ENCODE peak calls at places on chromosomes 16 and 17, in nine cellular contexts. B, W, I, H, Z, J, N, K and M are unnamed samples. For H3K4me1, the result is how much of the 10 kb centered on the place peaks cover.

GRCh38 chr17:27532269-27533067 is 76.2 kb downstream of the KSR1 start:
- DNase-seq in B (no peak), W (peak), I (no peak), H (peak), Z (no peak), J (no peak), N (no peak), K (no peak), M (peak)

GRCh38 chr17:70588003-70588402 is 418.7 kb downstream of the KCNJ2 start:
- DNase-seq in B (no peak), W (no peak), I (no peak), H (no peak), Z (no peak), J (no peak), N (no peak), K (no peak), M (no peak)

GRCh38 chr16:13176711-13177110 is 275.3 kb downstream of the SHISA9 start:
- DNase-seq in B (no peak), W (no peak), I (no peak), H (no peak), Z (no peak), J (no peak), N (no peak), K (no peak), M (no peak)

GRCh38 chr17:32757963-32758362 is 119.0 kb downstream of the MYO1D start:
- DNase-seq in B (no peak), W (no peak), I (no peak), H (no peak), Z (no peak), J (no peak), N (no peak), K (no peak), M (no peak)

GRCh38 chr17:67055041-67055443 is 10.7 kb downstream of the CACNG1 start:
- DNase-seq in B (no peak), W (no peak), I (no peak), H (no peak), Z (no peak), J (no peak), N (no peak), K (no peak), M (no peak)

GRCh38 chr17:1460233-1460632 is 4.2 kb upstream of the CRK start:
- DNase-seq in B (peak), W (peak), I (peak), H (peak), Z (no peak), J (peak), N (peak), K (no peak), M (peak)

GRCh38 chr17:18959071-18959844 is 7.3 kb downstream of the SLC5A10 start:
- DNase-seq in B (no peak), W (no peak), I (no peak), H (no peak), Z (peak), J (no peak), N (peak), K (no peak), M (no peak)

GRCh38 chr17:63434951-63435571 is 11.0 kb downstream of the CYB561 start:
- DNase-seq in B (no peak), W (peak), I (peak), H (peak), Z (peak), J (peak), N (peak), K (peak), M (peak)

GRCh38 chr17:27905524-27906237 is 12.5 kb upstream of the LYRM9 start:
- DNase-seq in B (no peak), W (no peak), I (no peak), H (no peak), Z (no peak), J (no peak), N (no peak), K (no peak), M (no peak)

GRCh38 chr17:64774888-64775600 is 112.9 kb upstream of the SMURF2 start:
- DNase-seq in B (peak), W (no peak), I (no peak), H (no peak), Z (no peak), J (no peak), N (no peak), K (no peak), M (no peak)

GRCh38 chr16:87330646-87331045 is 13.5 kb upstream of the C16orf95 start:
- DNase-seq in B (no peak), W (no peak), I (no peak), H (no peak), Z (no peak), J (no peak), N (no peak), K (no peak), M (no peak)

GRCh38 chr17:50659220-50659619 is 24.5 kb downstream of the ABCC3 start:
- DNase-seq in B (no peak), W (peak), I (no peak), H (no peak), Z (peak), J (no peak), N (no peak), K (no peak), M (peak)

GRCh38 chr17:61806941-61807340 is 56.4 kb downstream of the BRIP1 start:
- DNase-seq in B (no peak), W (no peak), I (no peak), H (no peak), Z (no peak), J (no peak), N (no peak), K (no peak), M (no peak)

GRCh38 chr16:54366005-54366634 is 79.5 kb upstream of the IRX3 start:
- DNase-seq in B (no peak), W (no peak), I (no peak), H (no peak), Z (no peak), J (no peak), N (no peak), K (no peak), M (no peak)

GRCh38 chr16:1981972-1982574 is 804 bp upstream of the NOXO1 start:
- DNase-seq in B (no peak), W (no peak), I (no peak), H (no peak), Z (no peak), J (no peak), N (no peak), K (no peak), M (no peak)

GRCh38 chr16:1984347-1985225 is 593 bp downstream of the GFER start:
- DNase-seq in B (no peak), W (no peak), I (no peak), H (peak), Z (peak), J (no peak), N (peak), K (no peak), M (peak)

GRCh38 chr16:1985466-1986150 is 1.6 kb downstream of the GFER start:
- DNase-seq in B (no peak), W (no peak), I (no peak), H (no peak), Z (no peak), J (no peak), N (peak), K (no peak), M (no peak)

GRCh38 chr16:1983053-1983543 is 895 bp upstream of the GFER start:
- DNase-seq in B (no peak), W (no peak), I (no peak), H (no peak), Z (no peak), J (no peak), N (no peak), K (no peak), M (peak)

DNA sequence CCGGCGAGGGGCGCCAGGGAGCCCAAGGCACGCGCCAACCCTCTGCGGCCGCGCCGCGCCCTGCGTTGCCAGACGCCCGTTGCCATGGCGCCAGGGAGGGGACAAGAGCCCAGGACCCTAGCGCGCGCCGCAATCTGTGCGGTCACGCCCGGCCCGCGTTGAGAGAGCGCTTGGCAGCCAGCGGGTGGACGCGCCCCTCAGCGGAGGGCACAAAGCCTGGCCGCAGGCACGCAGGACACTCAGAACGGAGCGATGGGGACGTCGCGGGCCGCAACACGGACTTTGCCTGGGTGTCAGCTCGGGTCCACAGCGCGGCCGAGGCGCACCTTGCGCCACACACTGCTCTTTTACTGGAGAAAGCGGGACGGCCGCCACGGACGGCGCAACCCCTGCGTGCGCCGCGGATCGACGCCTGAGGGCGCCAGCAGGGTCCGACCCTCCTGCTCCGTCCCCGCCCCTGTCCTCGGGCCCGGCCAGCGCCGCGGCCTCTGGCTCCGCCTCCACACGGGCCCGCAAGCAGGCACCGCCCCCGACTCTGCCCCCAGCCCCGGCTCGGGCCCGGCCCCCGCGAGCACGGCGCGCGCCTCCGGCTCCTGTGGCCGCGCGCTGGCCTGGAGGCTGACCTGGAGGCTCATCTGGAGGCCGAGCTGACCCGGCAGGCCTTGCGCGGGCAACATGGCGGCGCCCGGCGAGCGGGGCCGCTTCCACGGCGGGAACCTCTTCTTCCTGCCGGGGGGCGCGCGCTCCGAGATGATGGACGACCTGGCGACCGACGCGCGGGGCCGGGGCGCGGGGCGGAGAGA is at the start of gene GFER:
- DNase-seq in B (peak), W (peak), I (peak), H (peak), Z (peak), J (peak), N (peak), K (peak), M (peak)
- H3K27ac ChIP-seq in B (peak), W (peak), I (peak), H (peak), Z (no peak), J (peak), N (peak), K (peak), M (peak)

DNA sequence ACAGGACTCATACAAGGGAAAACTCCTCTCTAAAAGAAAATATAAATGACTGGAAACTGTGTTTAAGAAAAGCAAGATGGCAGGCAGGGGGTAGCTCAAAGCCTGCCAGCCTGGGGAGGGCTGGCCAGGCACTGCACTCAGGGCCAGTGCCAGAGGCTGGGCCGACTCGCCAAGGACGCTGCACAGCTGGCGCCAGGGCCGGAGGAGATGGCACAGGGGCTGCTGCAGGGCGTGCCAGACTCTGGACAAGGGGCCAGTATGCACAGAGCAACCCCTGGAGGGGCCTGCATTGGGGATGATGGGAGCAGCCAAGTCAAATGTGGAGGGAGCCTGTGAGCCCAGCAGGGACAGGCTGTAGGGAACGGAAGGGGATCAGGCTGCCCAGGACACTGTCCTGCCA is 4.0 kb downstream of the PKMYT1 start:
- DNase-seq in B (no peak), W (no peak), I (no peak), H (no peak), Z (no peak), J (no peak), N (no peak), K (no peak), M (no peak)
- H3K4me1 ChIP-seq in B (under half), W (under half), I (under half), H (under half), Z (under half), J (under half), N (under half), K (under half), M (under half)

DNA sequence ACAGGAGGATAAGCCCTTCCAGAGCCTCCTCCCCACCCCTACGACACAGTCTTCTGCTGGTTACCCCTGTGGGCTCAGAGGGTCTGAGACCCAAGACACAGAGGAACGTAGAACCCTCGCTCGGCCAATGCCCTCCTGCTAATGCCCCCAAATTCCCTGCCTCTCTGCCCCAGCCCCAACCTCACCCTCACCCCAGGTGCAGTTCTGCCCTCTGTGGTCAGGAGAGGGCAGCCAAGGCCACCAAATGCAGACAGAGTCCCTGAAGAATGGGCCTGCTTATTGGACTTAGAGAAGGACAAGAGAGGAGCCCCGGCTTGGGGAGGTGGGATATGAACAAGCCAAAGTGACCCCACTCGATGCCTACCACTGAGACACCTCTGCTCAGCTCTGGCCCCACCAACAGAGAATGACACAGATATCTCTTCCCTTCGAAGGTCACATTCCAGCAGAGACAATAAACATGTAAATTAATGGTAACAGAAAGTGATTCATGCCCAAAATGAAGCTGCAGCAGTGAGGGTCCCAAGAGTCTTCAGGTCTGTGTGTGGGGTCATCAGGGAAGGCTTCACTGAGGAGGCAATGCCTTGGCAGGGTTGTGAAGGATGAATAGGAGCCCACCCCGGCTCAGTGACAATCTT is 80.9 kb upstream of the CCL1 start:
- DNase-seq in B (no peak), W (no peak), I (peak), H (no peak), Z (peak), J (peak), N (no peak), K (no peak), M (no peak)
- TF ChIP-seq CTCF in B (no peak), W (no peak), I (peak), H (no peak), Z (peak), J (no peak), N (no peak), K (peak), M (no peak)

DNA sequence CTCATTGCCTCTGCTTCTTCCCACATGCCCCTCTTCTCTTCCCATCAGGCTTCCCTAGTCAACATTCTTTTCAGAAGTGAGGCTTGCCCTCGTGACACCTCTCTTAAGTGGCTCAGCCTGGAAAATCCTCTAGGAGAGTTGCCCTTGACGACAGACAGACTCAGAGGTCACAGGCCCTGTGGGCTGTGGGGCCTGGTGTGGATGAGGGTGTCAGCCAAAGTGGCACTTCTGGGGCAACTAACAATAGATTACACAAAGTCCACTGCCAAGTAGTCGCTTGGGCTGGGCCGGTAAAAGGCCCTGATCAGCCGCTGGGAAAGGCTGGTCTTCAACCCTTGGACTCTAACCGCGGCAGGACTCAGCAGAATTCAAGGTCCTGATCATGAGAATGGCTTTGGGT is 33.7 kb upstream of the METTL16 start:
- DNase-seq in B (no peak), W (no peak), I (peak), H (no peak), Z (no peak), J (peak), N (peak), K (no peak), M (no peak)
- H3K27ac ChIP-seq in B (no peak), W (no peak), I (peak), H (no peak), Z (no peak), J (no peak), N (peak), K (no peak), M (no peak)

GRCh38 chr16:28181557-28181914 is 30.2 kb downstream of the XPO6 start:
- DNase-seq in B (no peak), W (peak), I (no peak), H (peak), Z (no peak), J (peak), N (no peak), K (peak), M (no peak)

GRCh38 chr16:28179354-28179753 is 32.4 kb downstream of the XPO6 start:
- DNase-seq in B (no peak), W (no peak), I (no peak), H (no peak), Z (no peak), J (no peak), N (no peak), K (no peak), M (no peak)

GRCh38 chr16:28172331-28172730 is 39.4 kb downstream of the XPO6 start:
- DNase-seq in B (no peak), W (no peak), I (no peak), H (no peak), Z (no peak), J (no peak), N (no peak), K (no peak), M (no peak)

GRCh38 chr16:28180660-28181556 is 30.9 kb downstream of the XPO6 start:
- DNase-seq in B (no peak), W (no peak), I (no peak), H (no peak), Z (no peak), J (no peak), N (no peak), K (no peak), M (no peak)

DNA sequence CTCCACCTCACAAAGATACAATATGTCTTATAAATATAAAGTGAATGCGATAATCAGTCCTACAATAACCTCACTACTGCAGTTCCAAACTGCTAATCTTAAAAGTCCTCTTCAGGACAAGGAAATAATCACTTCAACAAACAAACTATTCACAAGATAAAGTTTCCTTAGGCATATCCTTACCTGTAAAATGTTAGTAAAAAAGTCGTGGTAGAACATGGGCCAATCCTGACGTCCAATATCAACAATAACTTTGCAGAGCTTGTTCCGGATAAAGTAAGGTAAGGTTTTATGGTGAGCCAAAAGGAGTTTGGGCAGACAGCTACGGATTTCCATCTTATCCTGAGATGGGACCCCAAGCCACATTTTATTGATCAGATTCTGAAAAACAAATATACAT is 36.0 kb downstream of the XPO6 start:
- DNase-seq in B (no peak), W (no peak), I (no peak), H (no peak), Z (no peak), J (no peak), N (no peak), K (no peak), M (no peak)
- H3K4me1 ChIP-seq in B (under half), W (under half), I (under half), H (under half), Z (under half), J (under half), N (under half), K (under half), M (under half)

DNA sequence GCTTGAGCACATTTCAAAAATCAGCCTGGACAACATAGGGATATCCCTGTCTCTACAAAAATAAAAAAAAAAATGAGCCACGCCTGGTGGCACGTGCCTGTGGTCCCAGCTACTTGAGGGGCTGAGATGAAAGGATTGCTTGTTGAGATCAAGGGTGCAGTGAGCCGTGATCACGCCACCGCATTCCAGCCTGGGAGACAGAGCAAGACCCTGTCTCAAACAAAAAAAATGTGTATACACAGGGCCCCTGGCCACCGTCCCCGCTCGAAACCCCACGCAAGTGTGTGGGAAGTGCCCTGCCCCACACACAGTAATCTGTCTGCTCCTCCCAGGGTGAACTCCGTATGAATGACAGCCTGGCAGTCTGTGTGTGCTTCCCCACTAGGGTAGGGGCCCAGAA is 93.0 kb upstream of the RPL38 start:
- DNase-seq in B (no peak), W (no peak), I (no peak), H (no peak), Z (no peak), J (no peak), N (no peak), K (no peak), M (no peak)
- TF ChIP-seq CTCF in B (no peak), W (no peak), I (no peak), H (no peak), Z (no peak), J (no peak), N (no peak), K (no peak), M (no peak)

DNA sequence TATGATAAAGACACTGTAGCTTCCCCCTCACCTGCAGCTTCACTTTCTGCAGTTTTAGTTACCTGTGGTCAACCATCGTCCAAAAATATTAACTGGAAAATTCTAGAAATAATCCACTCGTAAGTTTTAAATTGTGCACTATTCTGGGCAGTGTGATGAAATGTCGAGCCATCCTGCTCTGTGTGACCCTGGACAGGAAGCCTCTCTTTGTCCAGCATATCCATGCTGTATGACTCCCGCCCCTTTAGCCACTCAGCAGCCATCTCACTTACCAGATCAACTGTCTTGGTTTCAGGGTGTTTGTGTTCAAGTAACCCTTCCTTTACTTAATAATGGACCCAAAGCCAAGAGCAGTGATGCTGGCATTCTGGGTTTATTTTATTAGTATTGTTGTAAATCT is 56.1 kb downstream of the SIAH1 start:
- DNase-seq in B (no peak), W (no peak), I (no peak), H (no peak), Z (no peak), J (no peak), N (no peak), K (no peak), M (no peak)
- H3K27ac ChIP-seq in B (no peak), W (no peak), I (no peak), H (no peak), Z (no peak), J (no peak), N (no peak), K (no peak), M (no peak)

GRCh38 chr17:42362245-42362961 is 25.8 kb downstream of the STAT3 start:
- DNase-seq in B (no peak), W (no peak), I (peak), H (no peak), Z (no peak), J (no peak), N (no peak), K (no peak), M (no peak)
- H3K4me1 ChIP-seq in B (half or more), W (half or more), I (half or more), H (half or more), Z (under half), J (half or more), N (half or more), K (under half), M (under half)